ENCODE peak calls at places on chromosomes 12 and 14, in six cellular contexts. One of them, this sample, is unnamed.

GRCh38 chr14:28754209-28754985 is 12.2 kb upstream of the FOXG1 start:
- DNase-seq in T-helper 2 cell: no peak
- DNase-seq in stimulated activated CD8-positive, alpha-beta memory T cell treated with anti-CD3 and anti-CD28 coated beads, Interleukin-12 subunit alpha, Interleukin-12 subunit beta, amount 100 ng/mL, for 1 hour: no peak
- DNase-seq in DMS79 treated with DMSO at 0.1 percent for 48 hours: peak
- DNase-seq in ACHN: peak
- DNase-seq in activated T-cell treated with anti-CD3 and anti-CD28 coated beads, Interleukin-2, amount 50 U/mL, for 72 hours: no peak
- DNase-seq in this sample: no peak

GRCh38 chr14:67934087-67934486 is 114.5 kb downstream of the RAD51B start:
- DNase-seq in activated T-cell treated with anti-CD3 and anti-CD28 coated beads, Interleukin-2, amount 50 U/mL, for 72 hours: no peak
- DNase-seq in DMS79 treated with DMSO at 0.1 percent for 48 hours: peak
- DNase-seq in ACHN: peak
- DNase-seq in T-helper 2 cell: no peak
- DNase-seq in stimulated activated CD8-positive, alpha-beta memory T cell treated with anti-CD3 and anti-CD28 coated beads, Interleukin-12 subunit alpha, Interleukin-12 subunit beta, amount 100 ng/mL, for 1 hour: no peak
- DNase-seq in this sample: no peak

GRCh38 chr14:73644531-73645247 is at the start of gene DNAL1:
- DNase-seq in activated T-cell treated with anti-CD3 and anti-CD28 coated beads, Interleukin-2, amount 50 U/mL, for 72 hours: peak
- DNase-seq in ACHN: peak
- DNase-seq in DMS79 treated with DMSO at 0.1 percent for 48 hours: peak
- DNase-seq in stimulated activated CD8-positive, alpha-beta memory T cell treated with anti-CD3 and anti-CD28 coated beads, Interleukin-12 subunit alpha, Interleukin-12 subunit beta, amount 100 ng/mL, for 1 hour: peak
- DNase-seq in T-helper 2 cell: peak
- DNase-seq in this sample: peak

GRCh38 chr14:105502446-105503295 is 11.6 kb downstream of the TEDC1 start:
- DNase-seq in stimulated activated CD8-positive, alpha-beta memory T cell treated with anti-CD3 and anti-CD28 coated beads, Interleukin-12 subunit alpha, Interleukin-12 subunit beta, amount 100 ng/mL, for 1 hour: no peak
- DNase-seq in T-helper 2 cell: no peak
- DNase-seq in activated T-cell treated with anti-CD3 and anti-CD28 coated beads, Interleukin-2, amount 50 U/mL, for 72 hours: no peak
- DNase-seq in DMS79 treated with DMSO at 0.1 percent for 48 hours: no peak
- DNase-seq in ACHN: no peak
- DNase-seq in this sample: peak

GRCh38 chr14:67837011-67837624 is 17.5 kb downstream of the RAD51B start:
- DNase-seq in ACHN: peak
- DNase-seq in activated T-cell treated with anti-CD3 and anti-CD28 coated beads, Interleukin-2, amount 50 U/mL, for 72 hours: peak
- DNase-seq in DMS79 treated with DMSO at 0.1 percent for 48 hours: peak
- DNase-seq in stimulated activated CD8-positive, alpha-beta memory T cell treated with anti-CD3 and anti-CD28 coated beads, Interleukin-12 subunit alpha, Interleukin-12 subunit beta, amount 100 ng/mL, for 1 hour: peak
- DNase-seq in T-helper 2 cell: no peak
- DNase-seq in this sample: peak

GRCh38 chr12:50564948-50565297 is 60.1 kb downstream of the DIP2B start:
- DNase-seq in T-helper 2 cell: no peak
- DNase-seq in stimulated activated CD8-positive, alpha-beta memory T cell treated with anti-CD3 and anti-CD28 coated beads, Interleukin-12 subunit alpha, Interleukin-12 subunit beta, amount 100 ng/mL, for 1 hour: no peak
- DNase-seq in ACHN: no peak
- DNase-seq in DMS79 treated with DMSO at 0.1 percent for 48 hours: no peak
- DNase-seq in activated T-cell treated with anti-CD3 and anti-CD28 coated beads, Interleukin-2, amount 50 U/mL, for 72 hours: no peak
- DNase-seq in this sample: no peak

GRCh38 chr12:119938049-119938667 is 50.9 kb upstream of the BICDL1 start:
- DNase-seq in T-helper 2 cell: peak
- DNase-seq in DMS79 treated with DMSO at 0.1 percent for 48 hours: peak
- DNase-seq in stimulated activated CD8-positive, alpha-beta memory T cell treated with anti-CD3 and anti-CD28 coated beads, Interleukin-12 subunit alpha, Interleukin-12 subunit beta, amount 100 ng/mL, for 1 hour: peak
- DNase-seq in activated T-cell treated with anti-CD3 and anti-CD28 coated beads, Interleukin-2, amount 50 U/mL, for 72 hours: peak
- DNase-seq in ACHN: peak
- DNase-seq in this sample: peak

GRCh38 chr12:49055978-49056754 is 4.4 kb downstream of the KMT2D start:
- DNase-seq in T-helper 2 cell: peak
- DNase-seq in DMS79 treated with DMSO at 0.1 percent for 48 hours: peak
- DNase-seq in ACHN: peak
- DNase-seq in stimulated activated CD8-positive, alpha-beta memory T cell treated with anti-CD3 and anti-CD28 coated beads, Interleukin-12 subunit alpha, Interleukin-12 subunit beta, amount 100 ng/mL, for 1 hour: no peak
- DNase-seq in activated T-cell treated with anti-CD3 and anti-CD28 coated beads, Interleukin-2, amount 50 U/mL, for 72 hours: peak
- DNase-seq in this sample: no peak

GRCh38 chr12:67358686-67359374 is 89.7 kb downstream of the CAND1 start:
- DNase-seq in activated T-cell treated with anti-CD3 and anti-CD28 coated beads, Interleukin-2, amount 50 U/mL, for 72 hours: no peak
- DNase-seq in DMS79 treated with DMSO at 0.1 percent for 48 hours: peak
- DNase-seq in T-helper 2 cell: no peak
- DNase-seq in ACHN: no peak
- DNase-seq in stimulated activated CD8-positive, alpha-beta memory T cell treated with anti-CD3 and anti-CD28 coated beads, Interleukin-12 subunit alpha, Interleukin-12 subunit beta, amount 100 ng/mL, for 1 hour: no peak
- DNase-seq in this sample: no peak

GRCh38 chr12:103334447-103334846 is 161.3 kb downstream of the C12orf42 start:
- DNase-seq in DMS79 treated with DMSO at 0.1 percent for 48 hours: peak
- DNase-seq in stimulated activated CD8-positive, alpha-beta memory T cell treated with anti-CD3 and anti-CD28 coated beads, Interleukin-12 subunit alpha, Interleukin-12 subunit beta, amount 100 ng/mL, for 1 hour: no peak
- DNase-seq in ACHN: no peak
- DNase-seq in T-helper 2 cell: no peak
- DNase-seq in activated T-cell treated with anti-CD3 and anti-CD28 coated beads, Interleukin-2, amount 50 U/mL, for 72 hours: no peak
- DNase-seq in this sample: no peak

GRCh38 chr14:101821528-101821927 is 60.0 kb downstream of the PPP2R5C start:
- DNase-seq in DMS79 treated with DMSO at 0.1 percent for 48 hours: no peak
- DNase-seq in stimulated activated CD8-positive, alpha-beta memory T cell treated with anti-CD3 and anti-CD28 coated beads, Interleukin-12 subunit alpha, Interleukin-12 subunit beta, amount 100 ng/mL, for 1 hour: no peak
- DNase-seq in ACHN: no peak
- DNase-seq in activated T-cell treated with anti-CD3 and anti-CD28 coated beads, Interleukin-2, amount 50 U/mL, for 72 hours: peak
- DNase-seq in T-helper 2 cell: peak
- DNase-seq in this sample: no peak